ENCODE peak calls at places on chromosomes 11 and 22, in five cellular contexts. One of them, this sample, is unnamed.

GRCh38 chr11:69841859-69842698 is 22.9 kb upstream of the FGF3 start:
- DNase-seq in AG10803: no peak
- DNase-seq in midbrain: no peak
- DNase-seq in T-helper 2 cell treated with Interferon-gamma antibody and Interleukin-4, amounts not matched to agents 5 μg/mL and 100 μg/mL, for 36 hours: no peak
- DNase-seq in colonic mucosa: peak
- DNase-seq in this sample: no peak

GRCh38 chr11:16365456-16366355 is 9.4 kb upstream of the SOX6 start:
- DNase-seq in AG10803: no peak
- DNase-seq in midbrain: no peak
- DNase-seq in T-helper 2 cell treated with Interferon-gamma antibody and Interleukin-4, amounts not matched to agents 5 μg/mL and 100 μg/mL, for 36 hours: no peak
- DNase-seq in colonic mucosa: no peak
- DNase-seq in this sample: no peak

GRCh38 chr22:19761500-19762314 is 1.1 kb downstream of the TBX1 start:
- DNase-seq in AG10803: peak
- DNase-seq in midbrain: no peak
- DNase-seq in T-helper 2 cell treated with Interferon-gamma antibody and Interleukin-4, amounts not matched to agents 5 μg/mL and 100 μg/mL, for 36 hours: no peak
- DNase-seq in colonic mucosa: no peak
- DNase-seq in this sample: no peak

GRCh38 chr11:44766972-44767278 is 40.2 kb downstream of the TSPAN18 start:
- DNase-seq in AG10803: peak
- DNase-seq in midbrain: no peak
- DNase-seq in T-helper 2 cell treated with Interferon-gamma antibody and Interleukin-4, amounts not matched to agents 5 μg/mL and 100 μg/mL, for 36 hours: no peak
- DNase-seq in colonic mucosa: no peak
- DNase-seq in this sample: no peak

GRCh38 chr11:114132427-114132826 is 72.9 kb downstream of the ZBTB16 start:
- DNase-seq in AG10803: no peak
- DNase-seq in midbrain: no peak
- DNase-seq in T-helper 2 cell treated with Interferon-gamma antibody and Interleukin-4, amounts not matched to agents 5 μg/mL and 100 μg/mL, for 36 hours: no peak
- DNase-seq in colonic mucosa: no peak
- DNase-seq in this sample: peak

GRCh38 chr11:12906501-12906900 is 102.6 kb upstream of the RASSF10 start:
- DNase-seq in AG10803: peak
- DNase-seq in midbrain: no peak
- DNase-seq in T-helper 2 cell treated with Interferon-gamma antibody and Interleukin-4, amounts not matched to agents 5 μg/mL and 100 μg/mL, for 36 hours: no peak
- DNase-seq in colonic mucosa: no peak
- DNase-seq in this sample: no peak

GRCh38 chr11:65432133-65432650 is 9.6 kb downstream of the NEAT1 start:
- DNase-seq in AG10803: peak
- DNase-seq in midbrain: no peak
- DNase-seq in T-helper 2 cell treated with Interferon-gamma antibody and Interleukin-4, amounts not matched to agents 5 μg/mL and 100 μg/mL, for 36 hours: no peak
- DNase-seq in colonic mucosa: no peak
- DNase-seq in this sample: no peak

GRCh38 chr11:64858467-64859401 is 14.3 kb upstream of the CDC42BPG start:
- DNase-seq in AG10803: no peak
- DNase-seq in midbrain: no peak
- DNase-seq in T-helper 2 cell treated with Interferon-gamma antibody and Interleukin-4, amounts not matched to agents 5 μg/mL and 100 μg/mL, for 36 hours: peak
- DNase-seq in colonic mucosa: no peak
- DNase-seq in this sample: peak

GRCh38 chr22:17972385-17973181 is 51.8 kb downstream of the MICAL3 start:
- DNase-seq in AG10803: peak
- DNase-seq in midbrain: no peak
- DNase-seq in T-helper 2 cell treated with Interferon-gamma antibody and Interleukin-4, amounts not matched to agents 5 μg/mL and 100 μg/mL, for 36 hours: no peak
- DNase-seq in colonic mucosa: no peak
- DNase-seq in this sample: no peak

GRCh38 chr22:19751497-19752245 is 8.9 kb upstream of the TBX1 start:
- DNase-seq in AG10803: no peak
- DNase-seq in midbrain: no peak
- DNase-seq in T-helper 2 cell treated with Interferon-gamma antibody and Interleukin-4, amounts not matched to agents 5 μg/mL and 100 μg/mL, for 36 hours: no peak
- DNase-seq in colonic mucosa: no peak
- DNase-seq in this sample: no peak

GRCh38 chr22:33038131-33038772 is 19.9 kb downstream of the SYN3 start:
- DNase-seq in AG10803: peak
- DNase-seq in midbrain: no peak
- DNase-seq in T-helper 2 cell treated with Interferon-gamma antibody and Interleukin-4, amounts not matched to agents 5 μg/mL and 100 μg/mL, for 36 hours: no peak
- DNase-seq in colonic mucosa: no peak
- DNase-seq in this sample: no peak

GRCh38 chr11:12159351-12160099 is 49.1 kb downstream of the MICAL2 start:
- DNase-seq in AG10803: peak
- DNase-seq in midbrain: peak
- DNase-seq in T-helper 2 cell treated with Interferon-gamma antibody and Interleukin-4, amounts not matched to agents 5 μg/mL and 100 μg/mL, for 36 hours: no peak
- DNase-seq in colonic mucosa: no peak
- DNase-seq in this sample: no peak

GRCh38 chr11:100670140-100670539 is 16.9 kb upstream of the ARHGAP42 start:
- DNase-seq in AG10803: no peak
- DNase-seq in midbrain: no peak
- DNase-seq in T-helper 2 cell treated with Interferon-gamma antibody and Interleukin-4, amounts not matched to agents 5 μg/mL and 100 μg/mL, for 36 hours: no peak
- DNase-seq in colonic mucosa: no peak
- DNase-seq in this sample: no peak

GRCh38 chr11:101008961-101009684 is 120.5 kb downstream of the PGR start:
- DNase-seq in AG10803: no peak
- DNase-seq in midbrain: no peak
- DNase-seq in T-helper 2 cell treated with Interferon-gamma antibody and Interleukin-4, amounts not matched to agents 5 μg/mL and 100 μg/mL, for 36 hours: no peak
- DNase-seq in colonic mucosa: no peak
- DNase-seq in this sample: no peak

This sample was measured in Peyer's patch.